ENCODE peak calls at places on chromosomes 6 and 20, in six cellular contexts. U, Y, Z, K, E and N are unnamed samples.

GRCh38 chr20:15359056-15359455 is 1021.6 kb upstream of the FLRT3 start:
- DNase-seq in E (no peak), K (no peak), Y (no peak), U (no peak), Z (no peak), N (no peak)

GRCh38 chr6:169953686-169954085 is 202.3 kb downstream of the ERMARD start:
- DNase-seq in E (no peak), Y (no peak), U (no peak), Z (no peak), K (no peak), N (no peak)

GRCh38 chr6:40779399-40779798 is 192.2 kb upstream of the LRFN2 start:
- DNase-seq in Z (no peak), U (peak), Y (peak), K (no peak), E (no peak), N (no peak)

GRCh38 chr6:156906451-156906850 is 129.3 kb downstream of the ARID1B start:
- DNase-seq in U (no peak), K (no peak), Y (no peak), E (no peak), Z (no peak), N (no peak)

GRCh38 chr6:43851204-43851855 is 81.3 kb downstream of the VEGFA start:
- DNase-seq in U (no peak), Z (no peak), Y (no peak), E (no peak), K (peak), N (no peak)

GRCh38 chr20:37209661-37210314 is 30.4 kb upstream of the MROH8 start:
- DNase-seq in Z (no peak), Y (no peak), E (no peak), U (no peak), K (no peak), N (no peak)

GRCh38 chr6:2791124-2792050 is 26.2 kb downstream of the WRNIP1 start:
- DNase-seq in Y (peak), U (peak), K (peak), Z (peak), E (peak), N (peak)

GRCh38 chr6:160015778-160016684 is 47.1 kb downstream of the IGF2R start:
- DNase-seq in Z (no peak), E (no peak), K (no peak), U (no peak), Y (no peak), N (no peak)

GRCh38 chr6:8269094-8269493 is 166.3 kb downstream of the SLC35B3 start:
- DNase-seq in U (no peak), E (no peak), Y (no peak), K (no peak), Z (no peak), N (no peak)

GRCh38 chr20:19757973-19758887 is at the start of gene RIN2:
- DNase-seq in U (peak), K (peak), E (no peak), Y (peak), Z (no peak), N (no peak)

GRCh38 chr20:51185277-51185676 is 162.4 kb upstream of the KCNG1 start:
- DNase-seq in Y (no peak), K (no peak), U (no peak), E (no peak), Z (peak), N (no peak)

DNA sequence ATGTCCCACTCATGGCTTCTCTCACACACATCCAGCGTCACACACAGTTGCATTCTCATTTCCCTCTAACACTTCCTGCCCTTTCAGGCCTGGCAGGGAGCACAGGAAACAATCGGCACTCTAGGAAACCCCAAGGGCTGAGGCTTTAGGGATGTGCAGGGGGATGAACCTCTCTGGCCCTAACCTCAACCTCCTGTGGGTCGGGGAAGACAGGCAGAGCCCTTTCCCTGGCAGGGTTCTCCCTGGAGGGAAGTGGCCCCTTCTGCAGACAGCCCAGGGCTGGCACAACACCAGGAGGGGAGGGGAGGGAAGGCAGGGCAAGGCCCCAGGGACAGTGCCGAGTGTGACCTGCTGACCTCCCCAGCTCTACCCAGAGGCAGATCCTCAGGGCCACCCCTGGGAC is 2.7 kb downstream of the TEAD3 start:
- DNase-seq in Z (no peak), U (peak), Y (no peak), E (no peak), K (no peak), N (no peak)
- TF ChIP-seq POLR2AphosphoS5 in Z (no peak), U (peak), Y (no peak), E (no peak), K (no peak), N (no peak)

GRCh38 chr6:1619106-1619665 is 9.5 kb downstream of the FOXC1 start:
- DNase-seq in K (no peak), U (peak), Y (no peak), E (no peak), Z (no peak), N (no peak)

GRCh38 chr6:1616556-1617463 is 7.1 kb downstream of the FOXC1 start:
- DNase-seq in U (peak), Y (no peak), Z (no peak), K (no peak), E (no peak), N (no peak)

GRCh38 chr6:1615651-1616420 is 6.1 kb downstream of the FOXC1 start:
- DNase-seq in U (peak), E (no peak), Y (no peak), Z (no peak), K (no peak), N (no peak)

GRCh38 chr6:1618305-1619105 is 8.8 kb downstream of the FOXC1 start:
- DNase-seq in U (peak), K (no peak), Z (no peak), E (no peak), Y (no peak), N (no peak)

GRCh38 chr6:1617466-1618304 is 8.0 kb downstream of the FOXC1 start:
- DNase-seq in E (no peak), Y (no peak), U (peak), K (no peak), Z (no peak), N (no peak)
- TF ChIP-seq EZH2 in E (no peak), Y (no peak), U (no peak), K (no peak), Z (no peak), N (no peak)

GRCh38 chr6:36130672-36131516 is 581 bp downstream of the MAPK13 start:
- DNase-seq in K (peak), Y (peak), E (no peak), Z (no peak), U (no peak), N (no peak)

GRCh38 chr6:36131517-36132220 is 1.4 kb downstream of the MAPK13 start:
- DNase-seq in Y (no peak), K (peak), Z (peak), U (peak), E (peak), N (no peak)

GRCh38 chr6:36133148-36133547 is 2.8 kb downstream of the MAPK13 start:
- DNase-seq in Z (no peak), K (no peak), U (no peak), E (no peak), Y (no peak), N (no peak)

GRCh38 chr6:36133912-36134311 is 3.6 kb downstream of the MAPK13 start:
- DNase-seq in U (no peak), Z (no peak), Y (no peak), K (no peak), E (no peak), N (no peak)

GRCh38 chr6:36132221-36132895 is 2.0 kb downstream of the MAPK13 start:
- DNase-seq in E (no peak), K (no peak), U (no peak), Z (no peak), Y (no peak), N (no peak)
- H3K9ac ChIP-seq in E (no peak), K (peak), U (peak), Z (no peak), Y (peak), N (no peak)

DNA sequence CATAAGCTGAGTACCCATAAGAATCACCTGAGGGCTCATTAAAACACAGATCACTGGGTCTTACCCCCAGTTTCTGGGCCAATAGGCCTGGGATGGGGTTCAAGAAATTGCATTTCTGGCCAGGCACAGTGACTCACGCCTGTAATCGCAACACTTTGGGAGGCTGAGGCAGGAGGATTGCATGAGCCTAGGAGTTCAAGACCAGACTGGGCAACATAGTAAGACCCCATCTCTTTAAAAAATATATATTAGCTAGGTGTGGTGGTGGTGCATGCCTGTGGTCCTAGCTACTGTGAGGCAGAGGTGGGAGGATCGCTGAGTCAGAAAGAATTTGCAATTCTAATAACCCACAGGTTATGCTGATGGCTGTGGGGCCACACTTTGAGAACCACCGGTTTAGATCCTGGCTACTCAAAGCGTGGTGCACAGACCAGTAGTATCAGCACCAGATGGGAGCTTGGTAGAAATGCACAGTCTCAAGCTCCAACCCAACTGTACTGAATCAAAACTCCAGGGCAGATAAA is 2.0 kb downstream of the CCM2L start:
- DNase-seq in Y (no peak), U (no peak), K (no peak), Z (no peak), E (no peak), N (no peak)
- TF ChIP-seq POLR2AphosphoS5 in Y (no peak), U (no peak), K (no peak), Z (no peak), E (no peak), N (no peak)

GRCh38 chr6:6002809-6003333 is 3.9 kb downstream of the NRN1 start:
- DNase-seq in E (no peak), Z (no peak), K (no peak), Y (no peak), U (no peak), N (no peak)
- TF ChIP-seq EZH2 in E (no peak), Z (no peak), K (no peak), Y (no peak), U (peak), N (no peak)

DNA sequence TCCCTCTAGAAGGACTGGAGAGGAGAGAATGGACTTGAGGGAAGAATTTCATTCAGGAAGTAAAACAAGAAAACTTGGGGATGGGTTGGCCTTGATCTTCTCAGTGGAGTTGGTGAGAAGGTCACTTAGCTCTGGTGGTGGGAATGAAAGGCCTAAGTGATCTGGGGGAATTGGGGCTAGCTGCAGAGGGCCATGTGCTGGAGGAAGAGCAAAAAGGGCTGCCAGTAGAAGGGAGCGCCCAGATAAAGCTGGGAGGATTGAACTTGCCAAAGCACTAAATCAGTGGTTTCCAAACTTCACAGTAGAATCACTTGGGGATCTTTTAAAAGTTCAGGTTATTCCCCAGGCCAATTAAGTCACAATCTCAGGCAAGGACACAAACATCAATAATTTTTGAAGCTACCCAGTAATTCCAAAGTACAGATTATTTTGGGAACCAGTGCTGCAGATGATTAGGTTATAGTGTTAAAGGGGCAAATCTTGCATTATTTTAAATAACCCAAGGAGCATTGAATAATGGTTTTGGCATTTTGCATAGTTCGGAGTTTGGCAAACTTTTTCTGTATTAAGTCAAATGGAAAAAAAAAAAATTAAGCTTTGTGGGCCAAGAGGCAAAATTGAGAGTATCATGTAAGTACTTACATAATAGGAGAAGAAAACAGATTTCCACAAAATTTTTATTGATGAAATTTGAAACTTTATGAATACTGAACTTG is 36.5 kb upstream of the RFPL4B start:
- DNase-seq in K (no peak), Z (no peak), U (no peak), E (no peak), Y (no peak), N (no peak)
- H3K9ac ChIP-seq in K (no peak), Z (no peak), U (no peak), E (no peak), Y (no peak), N (no peak)

GRCh38 chr6:26041946-26042345 is 45.3 kb upstream of the HFE start:
- DNase-seq in E (no peak), Y (no peak), K (no peak), U (no peak), Z (no peak), N (no peak)

GRCh38 chr6:26045046-26045938 is 41.9 kb upstream of the HFE start:
- DNase-seq in U (peak), Z (no peak), K (peak), Y (no peak), E (peak), N (no peak)

GRCh38 chr6:26045939-26046368 is 41.3 kb upstream of the HFE start:
- DNase-seq in K (peak), E (no peak), Y (no peak), U (no peak), Z (no peak), N (no peak)

GRCh38 chr6:26043389-26044139 is 43.7 kb upstream of the HFE start:
- DNase-seq in K (peak), Z (no peak), U (peak), Y (no peak), E (peak), N (no peak)

GRCh38 chr6:26044140-26045045 is 42.8 kb upstream of the HFE start:
- DNase-seq in Y (no peak), U (no peak), Z (no peak), K (peak), E (no peak), N (no peak)
- TF ChIP-seq POLR2AphosphoS5 in Y (no peak), U (no peak), Z (no peak), K (peak), E (peak), N (no peak)